ENCODE peak calls at places on chromosomes 5 and 9, in nine cellular contexts. E is thoracic aorta, B is MM.1S, O is fibroblast of pulmonary artery, K is RWPE1, Q is mesothelial cell of epicardium, S is cardiac fibroblast, Z is astrocyte of the spinal cord, H is WTC11. G is an unnamed sample.

GRCh38 chr5:145752947-145753346 is 82.2 kb downstream of the PRELID2 start:
- DNase-seq in K (no peak), H (no peak), B (no peak), Z (peak), Q (no peak), O (peak), S (peak), E (no peak), G (no peak)

GRCh38 chr5:42756630-42757601 is at the start of gene CCDC152:
- DNase-seq in H (peak), B (no peak), S (peak), Z (peak), K (no peak), Q (no peak), O (peak), E (no peak), G (no peak)

GRCh38 chr5:112412370-112412769 is 6.7 kb downstream of the EPB41L4A start:
- DNase-seq in Q (no peak), O (no peak), H (no peak), Z (peak), E (no peak), S (no peak), B (no peak), K (peak), G (no peak)

GRCh38 chr5:158976035-158976434 is 123.7 kb downstream of the EBF1 start:
- DNase-seq in B (no peak), S (peak), K (peak), E (no peak), H (no peak), Z (peak), Q (no peak), O (peak), G (no peak)

GRCh38 chr9:3740690-3741419 is 215.1 kb upstream of the RFX3 start:
- DNase-seq in Q (no peak), H (no peak), E (no peak), S (no peak), Z (peak), O (no peak), B (no peak), K (peak), G (no peak)

GRCh38 chr5:164360589-164360988 is 855.2 kb downstream of the MAT2B start:
- DNase-seq in Q (no peak), K (no peak), B (no peak), Z (peak), S (no peak), H (no peak), E (no peak), O (peak), G (no peak)

GRCh38 chr5:150119421-150120061 is 33.2 kb upstream of the CSF1R start:
- DNase-seq in H (no peak), K (no peak), Q (peak), B (no peak), Z (no peak), E (no peak), O (no peak), S (no peak), G (no peak)

GRCh38 chr5:171840066-171840465 is 54.4 kb downstream of the SMIM23 start:
- DNase-seq in B (no peak), H (no peak), O (no peak), K (no peak), S (no peak), Z (no peak), Q (no peak), E (no peak), G (no peak)

GRCh38 chr5:80921026-80921425 is 39.1 kb upstream of the RASGRF2 start:
- DNase-seq in Z (no peak), E (no peak), H (peak), B (no peak), O (no peak), S (no peak), K (no peak), Q (no peak), G (no peak)

GRCh38 chr5:177968661-177969211 is 27.3 kb downstream of the PROP1 start:
- DNase-seq in Z (no peak), E (no peak), S (no peak), K (no peak), O (no peak), Q (no peak), B (no peak), H (no peak), G (no peak)

GRCh38 chr5:72477176-72477575 is 30.0 kb downstream of the ZNF366 start:
- DNase-seq in E (no peak), K (no peak), H (no peak), B (no peak), S (no peak), Q (no peak), O (no peak), Z (no peak), G (no peak)

GRCh38 chr5:176658817-176659216 is 11.5 kb downstream of the TSPAN17 start:
- DNase-seq in Z (peak), O (no peak), E (no peak), Q (no peak), B (peak), H (no peak), K (no peak), S (peak), G (no peak)

GRCh38 chr9:97511762-97512429 is 10.4 kb downstream of the TMOD1 start:
- DNase-seq in O (no peak), Z (no peak), S (no peak), H (no peak), Q (no peak), E (no peak), B (no peak), K (no peak), G (peak)

GRCh38 chr9:99591770-99592169 is 229.9 kb upstream of the NR4A3 start:
- DNase-seq in Z (no peak), S (no peak), Q (no peak), B (no peak), H (no peak), E (no peak), K (no peak), O (no peak), G (no peak)

GRCh38 chr5:63145167-63145566 is 566.5 kb downstream of the LRRC70 start:
- DNase-seq in K (no peak), S (peak), Q (no peak), O (no peak), H (no peak), B (no peak), E (no peak), Z (no peak), G (no peak)

GRCh38 chr9:24500761-24501160 is 44.9 kb downstream of the IZUMO3 start:
- DNase-seq in O (no peak), S (no peak), Q (no peak), B (no peak), K (no peak), E (no peak), H (no peak), Z (no peak), G (no peak)

GRCh38 chr9:73151653-73152382 is at the start of gene ANXA1:
- DNase-seq in Z (peak), S (peak), O (peak), Q (no peak), E (no peak), H (no peak), K (peak), B (no peak), G (no peak)

GRCh38 chr5:127563133-127563532 is 45.7 kb downstream of the PRRC1 start:
- DNase-seq in B (no peak), O (no peak), Q (no peak), H (no peak), S (peak), K (no peak), Z (no peak), E (no peak), G (no peak)

GRCh38 chr5:127564002-127564769 is 46.7 kb downstream of the PRRC1 start:
- DNase-seq in O (peak), Z (peak), B (peak), H (peak), Q (no peak), E (no peak), S (peak), K (peak), G (no peak)

GRCh38 chr5:127565586-127566270 is 48.3 kb downstream of the PRRC1 start:
- DNase-seq in K (no peak), O (no peak), S (no peak), Z (no peak), H (no peak), Q (no peak), B (no peak), E (no peak), G (no peak)

GRCh38 chr5:127561254-127561653 is 43.8 kb downstream of the PRRC1 start:
- DNase-seq in Z (peak), S (peak), B (no peak), H (no peak), Q (no peak), E (no peak), O (peak), K (no peak), G (no peak)

GRCh38 chr5:127562252-127562651 is 44.8 kb downstream of the PRRC1 start:
- DNase-seq in E (no peak), Q (no peak), S (peak), Z (no peak), H (peak), B (no peak), K (no peak), O (peak), G (no peak)
- TF ChIP-seq CTCF in E (no peak), Q (no peak), S (peak), Z (peak), H (no peak), B (no peak), K (peak), O (peak), G (peak)

GRCh38 chr9:137280478-137281344 is 3.2 kb downstream of the TOR4A start:
- DNase-seq in H (peak), S (peak), B (no peak), Q (peak), Z (no peak), O (peak), E (no peak), K (no peak), G (peak)
- TF ChIP-seq CTCF in H (peak), S (peak), B (no peak), Q (peak), Z (peak), O (peak), E (no peak), K (no peak), G (peak)

GRCh38 chr5:131747180-131748105 is 49.4 kb downstream of the FNIP1 start:
- DNase-seq in B (no peak), O (peak), H (no peak), K (no peak), S (no peak), Q (no peak), Z (peak), E (no peak), G (no peak)
- TF ChIP-seq CTCF in B (no peak), O (no peak), H (no peak), K (no peak), S (no peak), Q (no peak), Z (no peak), E (no peak), G (no peak)

GRCh38 chr5:78677777-78678668 is 29.5 kb upstream of the LHFPL2 start:
- DNase-seq in Q (no peak), S (peak), Z (peak), O (peak), B (no peak), E (peak), K (peak), H (no peak), G (no peak)
- TF ChIP-seq CTCF in Q (no peak), S (peak), Z (peak), O (peak), B (no peak), E (no peak), K (no peak), H (no peak), G (no peak)

GRCh38 chr5:154236459-154237375 is 46.2 kb downstream of the GALNT10 start:
- DNase-seq in O (no peak), Q (no peak), H (no peak), E (no peak), K (no peak), S (no peak), Z (no peak), B (no peak), G (no peak)
- TF ChIP-seq CTCF in O (no peak), Q (no peak), H (no peak), E (no peak), K (no peak), S (no peak), Z (no peak), B (no peak), G (no peak)

GRCh38 chr5:113513384-113514262 is at the start of gene YTHDC2:
- DNase-seq in Z (peak), Q (peak), K (peak), H (peak), S (peak), O (peak), E (peak), B (peak), G (peak)
- TF ChIP-seq CTCF in Z (peak), Q (no peak), K (peak), H (no peak), S (no peak), O (peak), E (no peak), B (peak), G (peak)

GRCh38 chr9:37480759-37481158 is 5.0 kb upstream of the POLR1E start:
- DNase-seq in Q (peak), O (no peak), E (no peak), K (no peak), S (no peak), H (no peak), Z (no peak), B (no peak), G (no peak)
- TF ChIP-seq CTCF in Q (no peak), O (no peak), E (no peak), K (no peak), S (no peak), H (no peak), Z (no peak), B (no peak), G (no peak)

DNA sequence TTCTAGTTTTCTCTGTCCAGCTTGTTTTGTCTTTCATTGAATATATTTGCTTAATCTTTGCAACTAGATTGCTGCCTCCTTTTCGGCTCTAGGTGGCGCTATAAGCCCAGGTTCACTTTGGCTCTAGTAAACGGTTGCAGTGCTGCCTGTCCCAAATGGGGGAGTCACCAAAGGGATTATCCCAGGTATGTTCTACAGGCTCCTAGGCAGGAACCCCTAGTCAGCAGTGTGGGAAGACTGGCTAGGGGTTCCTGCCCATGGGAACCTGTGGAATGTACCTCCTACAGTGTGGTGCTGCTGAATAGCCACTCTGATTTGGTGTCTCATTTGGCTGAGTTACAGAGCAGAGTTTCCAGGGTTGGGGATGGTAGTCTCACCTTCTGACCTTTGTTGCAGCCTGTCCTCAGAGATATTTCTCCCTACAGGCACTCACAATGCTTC is 85.2 kb downstream of the ARSB start:
- DNase-seq in H (peak), K (peak), E (no peak), B (peak), Z (peak), Q (no peak), O (peak), S (peak), G (no peak)
- TF ChIP-seq CTCF in H (peak), K (peak), E (peak), B (peak), Z (peak), Q (peak), O (peak), S (peak), G (peak)

DNA sequence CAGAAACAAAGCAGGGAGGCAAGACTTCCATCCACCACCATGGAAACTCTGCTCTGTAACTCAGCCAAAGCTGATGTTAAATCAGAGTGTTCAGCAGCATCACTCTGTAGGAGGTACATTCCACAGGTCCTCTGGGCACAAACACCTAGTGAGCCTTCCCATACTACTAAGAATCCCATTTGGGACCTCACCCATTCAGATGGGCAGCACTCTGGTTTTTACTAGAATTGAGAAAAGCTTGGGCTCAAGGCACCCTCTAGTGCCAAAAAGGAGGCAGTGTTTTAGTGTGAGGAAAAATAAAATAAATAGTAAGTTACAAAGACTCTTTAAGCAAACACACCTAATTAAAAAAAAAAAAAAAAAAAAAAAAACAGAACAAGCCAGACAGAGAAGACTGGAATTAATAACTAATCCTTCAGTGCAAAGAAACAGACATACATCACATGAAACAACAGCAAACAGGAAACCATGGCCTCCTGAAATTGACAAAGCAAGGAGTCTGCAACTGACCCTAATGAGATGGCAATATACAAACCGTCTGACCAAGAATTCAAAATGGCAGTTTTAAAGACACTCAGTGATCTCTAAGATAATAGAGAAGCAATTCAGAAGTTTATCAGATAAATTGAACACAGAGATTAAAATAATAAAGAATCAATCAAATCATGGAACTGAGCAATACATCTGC is 159.5 kb downstream of the GNA14 start:
- DNase-seq in Q (no peak), B (peak), O (peak), Z (peak), H (peak), K (peak), S (peak), E (no peak), G (no peak)
- TF ChIP-seq CTCF in Q (peak), B (peak), O (peak), Z (peak), H (no peak), K (peak), S (peak), E (no peak), G (peak)

DNA sequence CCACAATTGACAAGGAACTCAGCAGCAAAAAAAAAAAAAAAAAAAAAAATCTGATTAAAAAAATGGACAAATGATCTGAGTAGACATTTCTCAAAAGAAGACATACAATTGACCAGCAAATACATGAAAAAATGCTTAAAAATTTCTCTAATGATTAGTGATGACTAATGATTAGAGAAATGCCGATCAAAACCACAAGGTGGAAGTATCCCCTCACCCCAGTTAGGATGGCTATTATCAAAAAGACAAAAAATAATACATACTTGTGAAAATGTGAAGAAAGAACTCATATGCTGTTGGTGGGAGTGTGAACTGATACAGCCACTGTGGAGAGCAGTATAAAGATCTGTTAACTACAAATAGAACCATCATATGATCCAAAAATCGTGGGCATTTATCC is 245.3 kb downstream of the OSTF1 start:
- DNase-seq in Q (no peak), Z (no peak), O (no peak), H (no peak), S (no peak), B (no peak), K (no peak), E (no peak), G (no peak)
- TF ChIP-seq CTCF in Q (peak), Z (no peak), O (no peak), H (no peak), S (no peak), B (peak), K (no peak), E (peak), G (peak)

G was measured in type B pancreatic cell.